ENCODE peak calls at places on chromosomes 12 and 14, in five cellular contexts. C, M, J, V and U are unnamed samples.

GRCh38 chr12:106291342-106291741 is 11.2 kb upstream of the TCP11L2 start:
- DNase-seq in C (no peak), M (no peak), J (no peak), V (peak; percentile 89), U (no peak)

GRCh38 chr14:103692159-103692558 is 23.1 kb downstream of the XRCC3 start:
- DNase-seq in C (no peak), M (no peak), J (peak; percentile 6), V (no peak), U (no peak)

GRCh38 chr14:102655154-102655553 is 62.7 kb downstream of the RCOR1 start:
- DNase-seq in C (no peak), M (no peak), J (no peak), V (peak; percentile 75), U (peak; percentile 9)

GRCh38 chr12:59811991-59812390 is 216.2 kb downstream of the SLC16A7 start:
- DNase-seq in C (no peak), M (no peak), J (no peak), V (no peak), U (no peak)

GRCh38 chr12:39383064-39383552 is 59.8 kb downstream of the KIF21A start:
- DNase-seq in C (no peak), M (no peak), J (no peak), V (no peak), U (no peak)

GRCh38 chr12:109295764-109296425 is 13.2 kb downstream of the FOXN4 start:
- DNase-seq in C (no peak), M (no peak), J (no peak), V (no peak), U (no peak)

GRCh38 chr12:65868133-65868705 is 43.9 kb downstream of the HMGA2 start:
- DNase-seq in C (no peak), M (no peak), J (no peak), V (peak; percentile 93), U (no peak)

GRCh38 chr14:96016761-96017160 is 22.4 kb upstream of the C14orf132 start:
- DNase-seq in C (no peak), M (no peak), J (no peak), V (no peak), U (no peak)

GRCh38 chr12:49974231-49974675 is 1.5 kb downstream of the AQP6 start:
- DNase-seq in C (peak; percentile 67), M (no peak), J (peak; percentile 41), V (peak; percentile 30), U (no peak)

GRCh38 chr14:100523536-100524025 is 63.6 kb downstream of the BEGAIN start:
- DNase-seq in C (no peak), M (no peak), J (no peak), V (no peak), U (no peak)

GRCh38 chr12:109102491-109102890 is 5.1 kb downstream of the UNG start:
- DNase-seq in C (no peak), M (no peak), J (no peak), V (no peak), U (no peak)

GRCh38 chr14:105856676-105857222 is 330.4 kb downstream of the TMEM121 start:
- DNase-seq in C (no peak), M (peak; percentile 12), J (no peak), V (no peak), U (no peak)

GRCh38 chr12:131861261-131862083 is 33.0 kb upstream of the ULK1 start:
- DNase-seq in C (no peak), M (no peak), J (no peak), V (no peak), U (no peak)

GRCh38 chr14:35989736-35990135 is 163.6 kb downstream of the BRMS1L start:
- DNase-seq in C (no peak), M (no peak), J (no peak), V (no peak), U (no peak)

GRCh38 chr12:132474237-132474741 is 15.7 kb upstream of the FBRSL1 start:
- DNase-seq in C (no peak), M (no peak), J (no peak), V (no peak), U (no peak)

DNA sequence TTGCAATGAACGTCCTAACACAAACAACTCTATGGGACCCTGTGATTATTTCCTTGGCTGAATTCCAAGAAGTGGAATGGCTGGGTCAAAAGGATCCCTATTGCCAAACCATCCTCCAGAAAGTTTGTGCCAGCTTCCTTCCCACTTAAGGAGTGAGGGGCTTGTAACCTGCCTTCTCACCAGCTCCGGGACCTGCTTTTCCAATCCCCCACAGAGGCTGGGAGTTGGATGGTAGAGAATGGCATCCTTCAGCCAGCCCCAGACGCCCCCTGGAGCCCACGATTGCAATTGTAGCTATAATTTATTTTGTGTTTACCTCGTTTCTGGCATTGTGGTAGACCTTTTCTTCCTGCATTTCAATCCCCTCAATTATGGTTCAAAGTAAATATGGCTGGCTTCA is 9.7 kb upstream of the ZDHHC22 start:
- DNase-seq in C (no peak), M (no peak), J (no peak), V (no peak), U (peak; percentile 56)
- TF ChIP-seq CTCF in C (no peak), M (peak; percentile 56), J (no peak), V (peak; percentile 56), U (peak; percentile 52)

GRCh38 chr14:56117765-56118610 is at the start of gene PELI2:
- DNase-seq in C (peak; percentile 81), M (peak; percentile 67), J (peak; percentile 52), V (no peak), U (peak; percentile 85)
- TF ChIP-seq CTCF in C (peak; percentile 32), M (no peak), J (no peak), V (no peak), U (no peak)

GRCh38 chr14:69346710-69347109 is 51.4 kb downstream of the ERH start:
- DNase-seq in C (no peak), M (peak; percentile 55), J (no peak), V (peak; percentile 4), U (peak; percentile 70)
- TF ChIP-seq CTCF in C (no peak), M (peak; percentile 63), J (no peak), V (peak; percentile 77), U (peak; percentile 57)

GRCh38 chr12:110353211-110353965 is 50.1 kb downstream of the ANAPC7 start:
- DNase-seq in C (no peak), M (no peak), J (no peak), V (no peak), U (no peak)

GRCh38 chr12:110354172-110354780 is 49.2 kb downstream of the ANAPC7 start:
- DNase-seq in C (no peak), M (no peak), J (no peak), V (no peak), U (no peak)

GRCh38 chr12:110355080-110355479 is 48.4 kb downstream of the ANAPC7 start:
- DNase-seq in C (no peak), M (peak; percentile 56), J (no peak), V (peak; percentile 63), U (peak; percentile 25)

GRCh38 chr12:110351119-110351518 is 52.4 kb downstream of the ANAPC7 start:
- DNase-seq in C (no peak), M (no peak), J (no peak), V (no peak), U (no peak)

GRCh38 chr12:110352401-110352800 is 51.1 kb downstream of the ANAPC7 start:
- DNase-seq in C (no peak), M (no peak), J (no peak), V (no peak), U (no peak)
- TF ChIP-seq CTCF in C (no peak), M (no peak), J (no peak), V (no peak), U (no peak)

GRCh38 chr12:104669851-104670337 is 213.1 kb downstream of the CHST11 start:
- DNase-seq in C (peak; percentile 81), M (no peak), J (no peak), V (peak; percentile 52), U (no peak)

GRCh38 chr12:104668274-104668718 is 211.5 kb downstream of the CHST11 start:
- DNase-seq in C (peak; percentile 75), M (peak; percentile 44), J (no peak), V (no peak), U (no peak)

GRCh38 chr12:104667139-104667538 is 210.4 kb downstream of the CHST11 start:
- DNase-seq in C (peak; percentile 74), M (no peak), J (no peak), V (peak; percentile 29), U (no peak)

GRCh38 chr12:104670439-104671406 is 214.0 kb downstream of the CHST11 start:
- DNase-seq in C (no peak), M (no peak), J (no peak), V (no peak), U (peak; percentile 29)

DNA sequence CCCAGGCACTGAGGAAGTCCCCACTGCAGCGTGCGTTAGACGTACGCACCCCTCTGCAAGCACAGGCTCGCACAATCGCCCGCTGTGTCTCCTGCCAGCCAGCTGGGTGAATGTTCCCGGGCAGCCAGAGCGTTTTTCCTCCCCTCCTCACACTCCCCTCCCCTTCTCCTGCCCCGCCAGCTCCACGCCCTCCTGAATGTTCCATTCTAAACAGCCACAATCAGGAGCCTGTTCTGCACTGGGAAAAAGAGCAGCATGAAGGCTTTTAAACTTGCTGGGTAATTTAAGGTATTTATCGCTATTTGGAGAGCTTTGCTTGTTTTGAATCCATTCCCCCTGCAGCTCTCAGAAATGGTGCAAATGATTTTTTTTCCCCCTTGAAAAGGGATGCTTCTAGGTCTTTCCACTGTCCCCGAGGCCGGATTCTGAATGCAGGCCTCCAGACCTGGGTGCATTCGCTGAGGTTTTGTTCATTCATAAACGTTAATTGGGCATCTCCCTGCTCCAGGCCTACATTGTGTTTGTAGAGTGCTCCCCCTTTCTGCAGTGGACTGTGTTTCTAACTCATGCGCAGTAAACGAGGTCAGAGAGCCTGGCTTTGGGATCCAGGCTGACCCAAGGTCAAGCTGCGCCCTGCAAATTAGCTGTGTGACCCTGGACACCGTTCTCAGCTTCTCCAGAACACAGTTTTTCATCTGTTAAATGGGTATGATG is 212.5 kb downstream of the CHST11 start:
- DNase-seq in C (peak; percentile 48), M (no peak), J (peak; percentile 34), V (peak; percentile 74), U (no peak)
- TF ChIP-seq CTCF in C (peak; percentile 25), M (no peak), J (no peak), V (peak; percentile 2), U (no peak)